ENCODE peak calls at places on chromosome 12, in four cellular contexts. S, Z, V and T are unnamed samples.

GRCh38 chr12:116662612-116663144 is 75.2 kb downstream of the SPRING1 start:
- DNase-seq in S (peak; percentile 76), Z (no peak), V (no peak), T (no peak)

GRCh38 chr12:70094467-70094866 is 148.8 kb upstream of the CNOT2 start:
- DNase-seq in S (no peak), Z (no peak), V (no peak), T (no peak)

GRCh38 chr12:107007421-107007820 is 20.5 kb upstream of the MTERF2 start:
- DNase-seq in S (peak; percentile 59), Z (no peak), V (no peak), T (no peak)

GRCh38 chr12:67909681-67910080 is 79.6 kb upstream of the IFNG-AS1 start:
- DNase-seq in S (no peak), Z (no peak), V (no peak), T (no peak)

GRCh38 chr12:98828802-98829600 is 183.9 kb downstream of the APAF1 start:
- DNase-seq in S (no peak), Z (no peak), V (no peak), T (no peak)

GRCh38 chr12:106583578-106584103 is 837 bp downstream of the RFX4 start:
- DNase-seq in S (no peak), Z (peak; percentile 62), V (no peak), T (no peak)

GRCh38 chr12:124466200-124467128 is 100.9 kb downstream of the NCOR2 start:
- DNase-seq in S (peak; percentile 96), Z (no peak), V (peak; percentile 57), T (peak; percentile 72)

GRCh38 chr12:44509471-44509870 is 366.6 kb downstream of the NELL2 start:
- DNase-seq in S (no peak), Z (no peak), V (no peak), T (no peak)

GRCh38 chr12:6182279-6182898 is 17.8 kb upstream of the CD9 start:
- DNase-seq in S (no peak), Z (no peak), V (peak; percentile 59), T (no peak)

GRCh38 chr12:1811948-1812291 is 8.4 kb upstream of the LRTM2 start:
- DNase-seq in S (no peak), Z (no peak), V (no peak), T (no peak)

GRCh38 chr12:1810931-1811280 is 9.5 kb upstream of the LRTM2 start:
- DNase-seq in S (no peak), Z (no peak), V (no peak), T (no peak)

GRCh38 chr12:1811281-1811947 is 9.0 kb upstream of the LRTM2 start:
- DNase-seq in S (peak; percentile 64), Z (no peak), V (no peak), T (no peak)

GRCh38 chr12:1814266-1814665 is 6.1 kb upstream of the LRTM2 start:
- DNase-seq in S (peak; percentile 40), Z (no peak), V (no peak), T (no peak)

GRCh38 chr12:1812650-1813302 is 7.6 kb upstream of the LRTM2 start:
- DNase-seq in S (peak; percentile 89), Z (no peak), V (peak; percentile 39), T (no peak)
- H3K27ac ChIP-seq in S (peak overlapping the region; percentile 75), Z (peak overlapping the region; percentile 50), V (no peak overlapping the region), T (no peak overlapping the region)

GRCh38 chr12:114674201-114675047 is 9.6 kb downstream of the TBX3 start:
- DNase-seq in S (no peak), Z (no peak), V (no peak), T (no peak)

GRCh38 chr12:114672817-114673168 is 11.2 kb downstream of the TBX3 start:
- DNase-seq in S (no peak), Z (no peak), V (no peak), T (no peak)

GRCh38 chr12:114671321-114671663 is 12.7 kb downstream of the TBX3 start:
- DNase-seq in S (no peak), Z (no peak), V (no peak), T (no peak)

GRCh38 chr12:114671664-114672476 is 12.1 kb downstream of the TBX3 start:
- DNase-seq in S (no peak), Z (no peak), V (no peak), T (no peak)

DNA sequence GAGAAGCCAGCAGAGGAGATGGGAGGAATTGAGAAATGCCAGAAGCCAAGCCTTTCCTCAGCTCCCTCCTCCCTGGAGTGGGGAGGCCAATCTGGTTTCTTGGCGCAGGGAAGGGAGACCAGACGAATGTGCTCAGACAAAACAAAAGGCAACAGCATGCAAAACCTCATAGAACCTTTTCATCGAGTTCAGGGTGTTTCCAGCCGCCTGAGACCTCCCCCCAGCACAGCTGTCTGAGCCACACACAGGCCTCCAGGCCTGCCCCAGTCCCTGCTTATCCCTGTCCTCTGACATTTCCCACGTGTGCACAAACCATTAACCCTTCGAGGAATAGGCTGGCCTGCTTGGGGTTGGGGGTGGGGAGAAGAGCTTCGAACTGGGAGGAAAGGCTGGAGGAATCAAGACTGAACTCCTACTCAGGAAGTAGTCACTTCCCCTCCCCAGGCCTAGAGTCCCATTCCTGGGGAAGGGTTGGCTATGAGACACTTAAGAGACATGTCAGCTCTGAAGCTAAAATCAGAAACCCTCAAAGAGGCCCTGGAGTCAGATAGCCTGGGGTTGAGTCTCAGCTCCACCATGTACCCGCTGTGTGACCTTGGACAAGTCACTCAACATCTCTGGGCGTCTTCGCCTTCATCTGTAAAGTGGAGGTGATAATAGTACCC is 10.7 kb downstream of the TBX3 start:
- DNase-seq in S (no peak), Z (no peak), V (no peak), T (no peak)
- TF ChIP-seq POLR2AphosphoS5 in S (no peak), Z (peak; percentile 33), V (no peak), T (no peak)

GRCh38 chr12:14257303-14257733 is 108.2 kb upstream of the ATF7IP start:
- DNase-seq in S (no peak), Z (no peak), V (no peak), T (no peak)

GRCh38 chr12:14259481-14260010 is 105.9 kb upstream of the ATF7IP start:
- DNase-seq in S (no peak), Z (no peak), V (no peak), T (no peak)

GRCh38 chr12:14258468-14258947 is 107.0 kb upstream of the ATF7IP start:
- DNase-seq in S (no peak), Z (no peak), V (no peak), T (no peak)

GRCh38 chr12:14256555-14257169 is 108.8 kb upstream of the ATF7IP start:
- DNase-seq in S (peak; percentile 72), Z (no peak), V (peak; percentile 78), T (no peak)

GRCh38 chr12:14257734-14258467 is 107.6 kb upstream of the ATF7IP start:
- DNase-seq in S (peak; percentile 80), Z (peak; percentile 96), V (peak; percentile 95), T (peak; percentile 99)
- H3K4me3 ChIP-seq in S (no peak overlapping the region), Z (peak overlapping the region; percentile 26), V (peak overlapping the region; percentile 17), T (peak overlapping the region; percentile 28)

DNA sequence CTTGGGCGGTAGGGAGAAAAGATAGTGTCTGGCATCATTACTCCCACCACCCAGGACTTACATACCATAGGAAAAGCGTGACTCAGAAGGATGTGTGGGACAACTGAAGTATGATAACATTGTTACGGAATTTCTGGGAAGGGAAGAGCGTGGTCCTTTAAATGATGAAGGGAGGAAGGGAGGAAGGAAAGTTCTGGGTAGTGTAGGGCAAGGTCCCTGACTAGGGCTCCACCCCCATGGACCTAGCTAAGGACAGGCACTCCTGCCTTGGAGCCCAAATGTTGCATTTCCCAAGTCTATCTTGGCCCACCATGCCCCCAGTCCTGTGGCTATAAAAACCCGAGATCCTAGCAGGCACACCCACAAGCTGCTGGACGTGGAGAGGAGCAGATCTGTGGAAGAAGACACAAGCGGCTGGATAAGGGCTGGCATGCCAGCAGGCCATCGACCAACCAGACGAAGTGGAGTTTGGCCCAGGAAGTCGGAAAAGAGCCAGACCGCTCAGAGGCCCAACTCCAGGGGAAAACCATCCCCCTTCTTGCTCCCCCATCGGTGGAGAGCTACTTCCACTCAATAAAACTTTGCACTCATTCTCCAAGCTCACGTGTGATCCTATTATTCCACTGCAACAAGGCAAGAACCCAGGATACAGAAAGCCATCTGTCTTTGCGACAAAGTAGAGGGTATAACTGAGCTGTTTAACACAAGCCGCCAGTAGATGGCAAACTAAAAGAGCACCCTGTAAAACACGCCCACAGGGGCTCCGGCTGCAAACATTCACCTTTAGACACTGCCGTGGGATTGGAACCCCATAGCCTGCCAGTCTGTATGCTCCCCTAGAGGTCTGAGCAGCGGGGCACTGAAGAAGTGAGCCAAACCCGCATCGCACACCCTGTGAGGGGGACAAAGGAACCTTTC is 23.0 kb upstream of the RAB21 start:
- DNase-seq in S (no peak), Z (no peak), V (no peak), T (no peak)
- H3K27ac ChIP-seq in S (no peak overlapping the region), Z (no peak overlapping the region), V (no peak overlapping the region), T (no peak overlapping the region)